ENCODE peak calls at places on chromosomes 7 and 10, in ten cellular contexts. X is A549; R is dorsolateral prefrontal cortex; D is CD8-positive, alpha-beta memory T cell; F is left ventricle myocardium inferior; A is fibroblast of mammary gland; Q is GM23248; M is HCT116; W is effector memory CD4-positive, alpha-beta T cell; L is fibroblast of pulmonary artery. K is an unnamed sample.

GRCh38 chr10:60236869-60237524 is 152.7 kb downstream of the ANK3 start:
- DNase-seq in D (no peak), Q (peak; percentile 71), W (no peak), A (peak; percentile 67), M (no peak), F (peak; percentile 24), L (no peak), R (no peak), X (no peak), K (no peak)

GRCh38 chr7:137209151-137209822 is 134.2 kb downstream of the PTN start:
- DNase-seq in A (no peak), X (no peak), L (peak; percentile 55), Q (no peak), D (no peak), M (no peak), R (no peak), F (no peak), W (no peak), K (no peak)

GRCh38 chr10:34609287-34609940 is 205.7 kb downstream of the PARD3 start:
- DNase-seq in L (no peak), A (no peak), D (no peak), M (no peak), W (no peak), F (no peak), Q (no peak), X (no peak), R (no peak), K (no peak)

GRCh38 chr10:100986952-100987684 is at the start of the genes MRPL43 and TWNK:
- DNase-seq in Q (peak; percentile 92), A (peak; percentile 67), L (peak; percentile 74), M (peak; percentile 68), F (peak; percentile 86), R (peak; percentile 93), D (peak; percentile 78), W (peak; percentile 78), X (peak; percentile 91), K (peak; percentile 69)

GRCh38 chr7:148014473-148014872 is 576.1 kb upstream of the C7orf33 start:
- DNase-seq in L (no peak), D (no peak), A (no peak), R (no peak), Q (no peak), M (no peak), F (no peak), X (no peak), W (no peak), K (no peak)

GRCh38 chr10:23439920-23440875 is 1.3 kb downstream of the OTUD1 start:
- DNase-seq in W (peak; percentile 7), R (peak; percentile 16), Q (peak; percentile 85), L (peak; percentile 33), F (peak; percentile 29), A (peak; percentile 78), X (peak; percentile 14), M (no peak), D (peak; percentile 6), K (no peak)

GRCh38 chr7:12518920-12519681 is 51.4 kb upstream of the SCIN start:
- DNase-seq in X (peak; percentile 20), W (no peak), M (no peak), R (no peak), F (no peak), D (no peak), Q (peak; percentile 32), A (peak; percentile 17), L (peak; percentile 9), K (peak; percentile 3)

GRCh38 chr7:40197527-40197926 is 62.7 kb downstream of the SUGCT start:
- DNase-seq in Q (no peak), W (no peak), X (no peak), M (no peak), A (peak; percentile 37), L (no peak), D (no peak), R (no peak), F (no peak), K (no peak)

GRCh38 chr10:85124592-85124991 is 796.2 kb downstream of the CCSER2 start:
- DNase-seq in M (no peak), W (no peak), X (no peak), D (no peak), F (no peak), Q (no peak), A (no peak), L (no peak), R (peak; percentile 3), K (no peak)

GRCh38 chr7:43895847-43896415 is 10.5 kb downstream of the URGCP start:
- DNase-seq in Q (no peak), X (no peak), F (no peak), W (no peak), A (no peak), M (no peak), D (no peak), R (no peak), L (no peak), K (no peak)

GRCh38 chr7:156055206-156055822 is 243.1 kb upstream of the SHH start:
- DNase-seq in M (no peak), W (no peak), L (no peak), X (no peak), R (no peak), Q (no peak), D (no peak), F (no peak), A (no peak), K (no peak)

GRCh38 chr7:66319373-66319979 is 114.3 kb downstream of the TPST1 start:
- DNase-seq in M (no peak), F (no peak), X (no peak), W (no peak), A (no peak), R (no peak), Q (no peak), L (no peak), D (no peak), K (no peak)

GRCh38 chr7:108824840-108825540 is 255.3 kb downstream of the DNAJB9 start:
- DNase-seq in X (no peak), L (peak; percentile 92), D (no peak), M (peak; percentile 26), A (peak; percentile 59), Q (peak; percentile 62), R (no peak), F (no peak), W (no peak), K (no peak)

GRCh38 chr10:75294518-75294865 is 58.7 kb upstream of the COMTD1 start:
- DNase-seq in L (no peak), Q (peak; percentile 23), M (no peak), W (no peak), F (peak; percentile 38), R (no peak), D (no peak), A (no peak), X (no peak), K (no peak)
- H3K4me3 ChIP-seq in L (peak overlapping the region; percentile 53), Q (peak overlapping the region; percentile 75), M (peak overlapping the region; percentile 41), W (peak overlapping the region; percentile 63), F (peak overlapping the region; percentile 71), R (peak overlapping the region; percentile 72), D (peak overlapping the region; percentile 58), A (peak overlapping the region; percentile 34), X (peak overlapping the region; percentile 86), K (peak overlapping the region; percentile 41)

GRCh38 chr7:158740013-158740656 is 35.5 kb upstream of the NCAPG2 start:
- DNase-seq in D (no peak), A (peak; percentile 94), L (peak; percentile 95), X (no peak), R (no peak), Q (peak; percentile 77), M (no peak), F (no peak), W (no peak), K (no peak)
- H3K4me3 ChIP-seq in D (no peak overlapping the region), A (no peak overlapping the region), L (peak overlapping the region; percentile 2), X (peak overlapping the region; percentile 13), R (no peak overlapping the region), Q (no peak overlapping the region), M (no peak overlapping the region), F (no peak overlapping the region), W (no peak overlapping the region), K (no peak overlapping the region)

GRCh38 chr7:90402785-90403173 is 482 bp upstream of the CLDN12 start:
- DNase-seq in X (no peak), Q (no peak), D (no peak), L (no peak), R (no peak), F (no peak), W (no peak), M (no peak), A (no peak), K (no peak)

GRCh38 chr7:90401989-90402388 is 1.3 kb upstream of the CLDN12 start:
- DNase-seq in X (no peak), L (peak; percentile 32), Q (peak; percentile 64), R (no peak), M (no peak), W (no peak), F (no peak), A (peak; percentile 62), D (no peak), K (no peak)

GRCh38 chr7:90403174-90404113 is at the start of gene CLDN12:
- DNase-seq in R (peak; percentile 94), D (peak; percentile 64), X (peak; percentile 93), Q (peak; percentile 99), F (peak; percentile 88), M (peak; percentile 82), A (peak; percentile 100), L (peak; percentile 99), W (peak; percentile 70), K (peak; percentile 90)

GRCh38 chr7:90407484-90407821 is 4.2 kb downstream of the CLDN12 start:
- DNase-seq in Q (no peak), F (no peak), M (no peak), W (no peak), D (no peak), R (no peak), X (no peak), L (no peak), A (no peak), K (no peak)

GRCh38 chr7:90404777-90405176 is 1.5 kb downstream of the CLDN12 start:
- DNase-seq in A (peak; percentile 72), L (no peak), F (no peak), X (no peak), R (no peak), M (no peak), D (no peak), W (no peak), Q (peak; percentile 57), K (no peak)
- H3K4me3 ChIP-seq in A (peak overlapping the region; percentile 91), L (peak overlapping the region; percentile 68), F (peak overlapping the region; percentile 72), X (no peak overlapping the region), R (peak overlapping the region; percentile 85), M (no peak overlapping the region), D (no peak overlapping the region), W (peak overlapping the region; percentile 67), Q (peak overlapping the region; percentile 79), K (no peak overlapping the region)

GRCh38 chr7:140197218-140197890 is 20.6 kb upstream of the KDM7A start:
- DNase-seq in D (no peak), M (no peak), A (no peak), L (no peak), X (no peak), Q (no peak), R (no peak), F (no peak), W (no peak), K (no peak)

GRCh38 chr7:140200102-140200989 is 23.6 kb upstream of the KDM7A start:
- DNase-seq in F (no peak), L (peak; percentile 73), D (no peak), M (no peak), X (peak; percentile 86), R (no peak), Q (peak; percentile 91), W (no peak), A (peak; percentile 90), K (no peak)

GRCh38 chr7:140196361-140197217 is 19.8 kb upstream of the KDM7A start:
- DNase-seq in M (no peak), F (no peak), W (no peak), X (no peak), R (no peak), Q (peak; percentile 74), L (peak; percentile 72), A (peak; percentile 83), D (no peak), K (no peak)

GRCh38 chr7:140195859-140196258 is 19.1 kb upstream of the KDM7A start:
- DNase-seq in L (no peak), M (no peak), D (no peak), R (no peak), Q (no peak), F (no peak), W (no peak), A (no peak), X (no peak), K (no peak)

GRCh38 chr7:140197938-140198337 is 21.2 kb upstream of the KDM7A start:
- DNase-seq in Q (no peak), A (no peak), R (no peak), X (no peak), F (no peak), M (no peak), L (no peak), D (no peak), W (no peak), K (no peak)
- H3K4me3 ChIP-seq in Q (no peak overlapping the region), A (no peak overlapping the region), R (no peak overlapping the region), X (no peak overlapping the region), F (no peak overlapping the region), M (no peak overlapping the region), L (no peak overlapping the region), D (no peak overlapping the region), W (no peak overlapping the region), K (no peak overlapping the region)